ENCODE peak calls at places on chromosomes 3 and 15, in five cellular contexts. D is NCI-H146, X is lung, H is sigmoid colon, Q is transverse colon. Y is an unnamed sample.

GRCh38 chr3:56881035-56881575 is 79.4 kb upstream of the ARHGEF3 start:
- DNase-seq in X (no peak), D (no peak), Q (no peak), H (no peak), Y (no peak)

GRCh38 chr15:58380280-58380945 is 51.4 kb upstream of the LIPC start:
- DNase-seq in H (no peak), X (no peak), D (no peak), Q (no peak), Y (no peak)

GRCh38 chr3:43001556-43002121 is 22.5 kb downstream of the GASK1A start:
- DNase-seq in Q (no peak), H (peak; percentile 63), X (no peak), D (no peak), Y (no peak)

GRCh38 chr15:87354661-87355410 is 901.7 kb downstream of the NTRK3 start:
- DNase-seq in Q (no peak), H (no peak), X (no peak), D (no peak), Y (no peak)

GRCh38 chr3:3200632-3201212 is 21.2 kb upstream of the CRBN start:
- DNase-seq in H (no peak), D (peak; percentile 42), Q (peak; percentile 15), X (peak; percentile 34), Y (no peak)

GRCh38 chr3:143442761-143443477 is 323.3 kb downstream of the CHST2 start:
- DNase-seq in D (no peak), Q (no peak), X (no peak), H (no peak), Y (no peak)

GRCh38 chr3:72008226-72008996 is 223.5 kb upstream of the PROK2 start:
- DNase-seq in X (no peak), H (no peak), D (no peak), Q (no peak), Y (no peak)

GRCh38 chr3:141371882-141372281 is 3.6 kb downstream of the ZBTB38 start:
- DNase-seq in Q (no peak), D (no peak), H (no peak), X (no peak), Y (no peak)

GRCh38 chr3:25945366-25945765 is 155.5 kb downstream of the OXSM start:
- DNase-seq in D (no peak), H (no peak), X (no peak), Q (no peak), Y (no peak)

GRCh38 chr15:61380270-61380669 is 151.2 kb upstream of the RORA start:
- DNase-seq in H (no peak), X (no peak), D (no peak), Q (no peak), Y (no peak)

Y was measured in thoracic aorta.